ENCODE peak calls at places on chromosomes 12 and 14, in nine cellular contexts. X, G, C, T, J, E, N, Q and F are unnamed samples.

GRCh38 chr12:96134200-96134599 is 60.0 kb upstream of the ELK3 start:
- DNase-seq in X (no peak), G (no peak), C (no peak), T (no peak), J (no peak), E (no peak), N (no peak), Q (no peak), F (no peak)

GRCh38 chr12:64714551-64714968 is 44.6 kb downstream of the GNS start:
- DNase-seq in X (no peak), G (no peak), C (no peak), T (no peak), J (no peak), E (no peak), N (no peak), Q (no peak), F (no peak)

GRCh38 chr14:96581902-96582640 is 79.9 kb downstream of the PAPOLA start:
- DNase-seq in X (no peak), G (no peak), C (no peak), T (no peak), J (peak; percentile 41), E (no peak), N (peak; percentile 35), Q (no peak), F (no peak)

GRCh38 chr12:18589316-18589715 is 148.5 kb downstream of the PLCZ1 start:
- DNase-seq in X (no peak), G (no peak), C (peak; percentile 25), T (no peak), J (no peak), E (no peak), N (no peak), Q (no peak), F (no peak)

GRCh38 chr12:116601524-116601923 is 42.3 kb downstream of the MAP1LC3B2 start:
- DNase-seq in X (no peak), G (no peak), C (peak; percentile 34), T (peak; percentile 18), J (no peak), E (no peak), N (no peak), Q (no peak), F (no peak)

GRCh38 chr12:58939399-58940100 is 19.2 kb upstream of the LRIG3 start:
- DNase-seq in X (no peak), G (no peak), C (no peak), T (no peak), J (no peak), E (no peak), N (no peak), Q (no peak), F (no peak)

GRCh38 chr12:3600039-3600720 is 109.2 kb downstream of the PRMT8 start:
- DNase-seq in X (no peak), G (no peak), C (no peak), T (no peak), J (no peak), E (no peak), N (peak; percentile 98), Q (peak; percentile 15), F (no peak)

GRCh38 chr14:76304536-76305473 is 71.1 kb upstream of the ESRRB start:
- DNase-seq in X (no peak), G (no peak), C (no peak), T (no peak), J (no peak), E (no peak), N (no peak), Q (no peak), F (no peak)

GRCh38 chr12:95083938-95084337 is 10.5 kb upstream of the NR2C1 start:
- DNase-seq in X (peak; percentile 67), G (peak; percentile 44), C (peak; percentile 48), T (no peak), J (peak; percentile 12), E (no peak), N (peak; percentile 69), Q (peak; percentile 13), F (peak; percentile 35)

GRCh38 chr12:132351751-132352495 is 22.5 kb upstream of the GALNT9 start:
- DNase-seq in X (no peak), G (no peak), C (no peak), T (no peak), J (no peak), E (no peak), N (no peak), Q (no peak), F (no peak)

GRCh38 chr12:119179335-119180021 is 747 bp downstream of the HSPB8 start:
- DNase-seq in X (no peak), G (peak; percentile 75), C (peak; percentile 66), T (no peak), J (peak; percentile 54), E (no peak), N (no peak), Q (peak; percentile 26), F (peak; percentile 39)

GRCh38 chr12:115383668-115384067 is 699.7 kb upstream of the TBX3 start:
- DNase-seq in X (no peak), G (no peak), C (no peak), T (no peak), J (no peak), E (no peak), N (no peak), Q (no peak), F (no peak)

GRCh38 chr14:88452231-88452630 is 66.8 kb downstream of the SPATA7 start:
- DNase-seq in X (no peak), G (no peak), C (no peak), T (no peak), J (no peak), E (no peak), N (peak; percentile 7), Q (no peak), F (no peak)

GRCh38 chr12:125185740-125186470 is 120.7 kb downstream of the AACS start:
- DNase-seq in X (no peak), G (peak; percentile 58), C (peak; percentile 52), T (peak; percentile 57), J (peak; percentile 92), E (no peak), N (peak; percentile 64), Q (peak; percentile 82), F (peak; percentile 83)

GRCh38 chr14:24261256-24261968 is 1.6 kb downstream of the TGM1 start:
- DNase-seq in X (no peak), G (no peak), C (no peak), T (no peak), J (no peak), E (no peak), N (no peak), Q (no peak), F (no peak)

GRCh38 chr14:64841121-64841611 is 38.5 kb downstream of the SPTB start:
- DNase-seq in X (no peak), G (peak; percentile 98), C (peak; percentile 75), T (no peak), J (peak; percentile 54), E (no peak), N (peak; percentile 20), Q (peak; percentile 29), F (peak; percentile 81)

GRCh38 chr14:74913986-74914573 is 9.0 kb downstream of the RPS6KL1 start:
- DNase-seq in X (peak; percentile 53), G (peak; percentile 95), C (peak; percentile 60), T (no peak), J (peak; percentile 56), E (no peak), N (peak; percentile 83), Q (peak; percentile 70), F (no peak)

GRCh38 chr14:101761881-101762529 is 496 bp downstream of the PPP2R5C start:
- DNase-seq in X (no peak), G (no peak), C (no peak), T (peak; percentile 57), J (no peak), E (peak; percentile 31), N (no peak), Q (peak; percentile 38), F (peak; percentile 6)

GRCh38 chr12:113580437-113580836 is 108.8 kb upstream of the LHX5 start:
- DNase-seq in X (no peak), G (no peak), C (no peak), T (no peak), J (no peak), E (no peak), N (no peak), Q (no peak), F (no peak)